ENCODE peak calls at places on chromosomes 2 and 18, in nine cellular contexts. B is heart left ventricle; R is NCI-H82; Z is stimulated activated CD8-positive, alpha-beta memory T cell treated with anti-CD3 and anti-CD28 coated beads, Interleukin-12 subunit alpha, Interleukin-12 subunit beta, amount 100 ng/mL, for 1 hour; L is NCI-H1436; D is stimulated activated CD4-positive, alpha-beta T cell treated with anti-CD3 and anti-CD28 coated beads, Interleukin-2, amount 100 ng/mL, for 48 hours; Y is pancreas; T is Ammon's horn; E is MV-4-11. M is an unnamed sample.

GRCh38 chr18:65907281-65907680 is 156.5 kb downstream of the CDH7 start:
- DNase-seq in Z (no peak), Y (no peak), B (no peak), D (no peak), R (no peak), E (no peak), L (no peak), T (no peak), M (no peak)

GRCh38 chr2:151852260-151853069 is 24.2 kb upstream of the ARL5A start:
- DNase-seq in L (no peak), R (no peak), D (no peak), Y (no peak), Z (no peak), E (no peak), T (no peak), B (no peak), M (no peak)

GRCh38 chr2:10895231-10895630 is 16.5 kb upstream of the KCNF1 start:
- DNase-seq in D (no peak), T (no peak), Z (no peak), E (no peak), R (no peak), B (no peak), Y (no peak), L (no peak), M (no peak)

GRCh38 chr18:26460449-26461091 is 87.8 kb downstream of the KCTD1 start:
- DNase-seq in E (no peak), D (no peak), T (no peak), B (peak; percentile 38), R (no peak), L (no peak), Z (no peak), Y (no peak), M (no peak)

GRCh38 chr2:206556357-206556949 is 85.8 kb upstream of the FAM237A start:
- DNase-seq in R (peak; percentile 79), Z (no peak), Y (no peak), T (peak; percentile 38), E (peak; percentile 51), B (no peak), L (peak; percentile 35), D (no peak), M (peak; percentile 26)

GRCh38 chr18:55338955-55339662 is 248.9 kb downstream of the TCF4 start:
- DNase-seq in R (no peak), B (no peak), D (no peak), Y (no peak), Z (no peak), E (peak; percentile 52), T (peak; percentile 71), L (no peak), M (no peak)

GRCh38 chr18:44938396-44939036 is 257.8 kb downstream of the SETBP1 start:
- DNase-seq in L (peak; percentile 70), E (no peak), Z (no peak), B (no peak), T (no peak), D (no peak), Y (no peak), R (peak; percentile 94), M (no peak)

GRCh38 chr2:84497285-84497684 is 19.0 kb upstream of the DNAH6 start:
- DNase-seq in Z (no peak), R (no peak), T (no peak), D (no peak), E (no peak), Y (no peak), L (no peak), B (no peak), M (no peak)

GRCh38 chr2:176122633-176123482 is at the start of gene HOXD9:
- DNase-seq in L (peak; percentile 33), Z (no peak), T (no peak), R (peak; percentile 86), B (no peak), Y (peak; percentile 67), E (no peak), D (no peak), M (no peak)

M was measured in putamen.